ENCODE peak calls at places on chromosomes 2 and 18, in eight cellular contexts. One of them, this sample, is unnamed.

GRCh38 chr2:121256720-121257475 is 28.1 kb downstream of the TFCP2L1 start:
- DNase-seq in prostate gland: peak; percentile 17
- DNase-seq in left ventricle myocardium inferior: no peak
- DNase-seq in PC-9: no peak
- DNase-seq in left lung: no peak
- DNase-seq in sigmoid colon: peak; percentile 26
- DNase-seq in adrenal gland: no peak
- DNase-seq in BE2C: no peak
- DNase-seq in this sample: no peak

GRCh38 chr2:147845608-147846002 is 776 bp downstream of the ACVR2A start:
- DNase-seq in prostate gland: peak; percentile 25
- DNase-seq in left ventricle myocardium inferior: no peak
- DNase-seq in PC-9: no peak
- DNase-seq in left lung: no peak
- DNase-seq in sigmoid colon: no peak
- DNase-seq in adrenal gland: no peak
- DNase-seq in BE2C: no peak
- DNase-seq in this sample: no peak

GRCh38 chr2:71619230-71619741 is 165.9 kb downstream of the DYSF start:
- DNase-seq in prostate gland: no peak
- DNase-seq in left ventricle myocardium inferior: no peak
- DNase-seq in PC-9: no peak
- DNase-seq in left lung: no peak
- DNase-seq in sigmoid colon: peak; percentile 54
- DNase-seq in adrenal gland: peak; percentile 62
- DNase-seq in BE2C: no peak
- DNase-seq in this sample: no peak

GRCh38 chr18:44973282-44973681 is 292.6 kb downstream of the SETBP1 start:
- DNase-seq in prostate gland: no peak
- DNase-seq in left ventricle myocardium inferior: no peak
- DNase-seq in PC-9: no peak
- DNase-seq in left lung: no peak
- DNase-seq in sigmoid colon: no peak
- DNase-seq in adrenal gland: no peak
- DNase-seq in BE2C: no peak
- DNase-seq in this sample: no peak

GRCh38 chr2:105929506-105929905 is 184.8 kb downstream of the NCK2 start:
- DNase-seq in prostate gland: no peak
- DNase-seq in left ventricle myocardium inferior: no peak
- DNase-seq in PC-9: no peak
- DNase-seq in left lung: no peak
- DNase-seq in sigmoid colon: no peak
- DNase-seq in adrenal gland: peak; percentile 7
- DNase-seq in BE2C: no peak
- DNase-seq in this sample: no peak

GRCh38 chr2:134252092-134252775 is 1.6 kb upstream of the MGAT5 start:
- DNase-seq in prostate gland: no peak
- DNase-seq in left ventricle myocardium inferior: no peak
- DNase-seq in PC-9: no peak
- DNase-seq in left lung: no peak
- DNase-seq in sigmoid colon: no peak
- DNase-seq in adrenal gland: no peak
- DNase-seq in BE2C: no peak
- DNase-seq in this sample: no peak

GRCh38 chr18:48728204-48728833 is 189.5 kb downstream of the CTIF start:
- DNase-seq in prostate gland: no peak
- DNase-seq in left ventricle myocardium inferior: no peak
- DNase-seq in PC-9: peak; percentile 66
- DNase-seq in left lung: no peak
- DNase-seq in sigmoid colon: no peak
- DNase-seq in adrenal gland: no peak
- DNase-seq in BE2C: no peak
- DNase-seq in this sample: peak; percentile 41

GRCh38 chr2:223884399-223884798 is 47.0 kb upstream of the AP1S3 start:
- DNase-seq in prostate gland: no peak
- DNase-seq in left ventricle myocardium inferior: no peak
- DNase-seq in PC-9: no peak
- DNase-seq in left lung: no peak
- DNase-seq in sigmoid colon: no peak
- DNase-seq in adrenal gland: no peak
- DNase-seq in BE2C: no peak
- DNase-seq in this sample: no peak

DNA sequence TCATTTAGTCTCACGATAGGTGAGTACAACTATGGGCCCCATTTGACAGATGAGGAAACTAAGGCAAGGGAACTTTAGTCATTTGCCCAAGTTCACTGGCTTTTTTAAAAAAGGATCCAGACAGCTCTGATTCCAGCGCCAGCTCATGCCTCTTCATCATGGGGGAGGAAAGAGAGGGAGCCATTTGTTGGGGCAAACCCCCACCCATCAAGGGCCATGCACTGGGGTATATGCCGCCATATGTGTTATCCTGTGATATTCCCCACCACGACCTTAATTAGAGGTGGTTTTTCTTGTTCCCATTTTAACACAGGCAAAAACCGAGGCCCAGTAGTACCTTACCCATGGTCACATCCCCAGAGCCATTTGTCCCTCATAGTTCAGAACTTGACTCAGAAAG is 649 bp upstream of the GPBAR1 start:
- DNase-seq in prostate gland: no peak
- DNase-seq in left ventricle myocardium inferior: no peak
- DNase-seq in PC-9: no peak
- DNase-seq in left lung: no peak
- DNase-seq in sigmoid colon: peak; percentile 61
- DNase-seq in adrenal gland: no peak
- DNase-seq in BE2C: no peak
- DNase-seq in this sample: no peak
- H3K4me1 ChIP-seq in prostate gland: no peaks in the 10 kb centered on the region
- H3K4me1 ChIP-seq in left ventricle myocardium inferior: peaks cover 78% of the 10 kb centered on the region
- H3K4me1 ChIP-seq in PC-9: no peaks in the 10 kb centered on the region
- H3K4me1 ChIP-seq in left lung: peaks cover 77% of the 10 kb centered on the region
- H3K4me1 ChIP-seq in sigmoid colon: peaks cover 63% of the 10 kb centered on the region
- H3K4me1 ChIP-seq in adrenal gland: peaks cover 23% of the 10 kb centered on the region
- H3K4me1 ChIP-seq in BE2C: peaks cover 45% of the 10 kb centered on the region
- H3K4me1 ChIP-seq in this sample: peaks cover 28% of the 10 kb centered on the region

DNA sequence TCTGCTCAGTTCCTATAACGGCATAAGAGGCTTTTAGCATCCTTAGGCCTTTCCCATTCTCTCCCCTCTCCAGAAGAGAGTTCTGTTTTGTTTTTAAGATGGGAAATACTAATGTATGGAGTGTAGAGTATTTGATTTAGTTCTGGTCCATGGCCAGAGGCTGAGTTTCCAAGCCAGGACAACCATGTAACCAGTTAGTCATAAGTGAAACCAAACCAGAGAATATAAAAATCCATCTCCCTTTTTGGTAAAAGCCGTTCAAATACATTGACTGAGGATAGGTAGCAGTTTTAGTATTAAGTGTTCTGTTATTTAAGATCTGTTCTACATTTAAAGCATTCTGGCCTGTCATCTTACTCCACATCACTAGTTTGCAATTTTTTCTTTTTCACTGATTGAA is 3.1 kb downstream of the PSMD1 start:
- DNase-seq in prostate gland: no peak
- DNase-seq in left ventricle myocardium inferior: no peak
- DNase-seq in PC-9: no peak
- DNase-seq in left lung: no peak
- DNase-seq in sigmoid colon: no peak
- DNase-seq in adrenal gland: no peak
- DNase-seq in BE2C: no peak
- DNase-seq in this sample: no peak
- TF ChIP-seq CTCF in prostate gland: no peak
- TF ChIP-seq CTCF in left ventricle myocardium inferior: no peak
- TF ChIP-seq CTCF in PC-9: no peak
- TF ChIP-seq CTCF in left lung: no peak
- TF ChIP-seq CTCF in sigmoid colon: no peak
- TF ChIP-seq CTCF in adrenal gland: no peak
- TF ChIP-seq CTCF in BE2C: no peak
- TF ChIP-seq CTCF in this sample: no peak

GRCh38 chr2:241260911-241261310 is 54.6 kb downstream of the HDLBP start:
- DNase-seq in prostate gland: no peak
- DNase-seq in left ventricle myocardium inferior: no peak
- DNase-seq in PC-9: no peak
- DNase-seq in left lung: no peak
- DNase-seq in sigmoid colon: no peak
- DNase-seq in adrenal gland: peak; percentile 65
- DNase-seq in BE2C: no peak
- DNase-seq in this sample: no peak
- H3K36me3 ChIP-seq in prostate gland: peaks cover 48% of the 10 kb centered on the region
- H3K36me3 ChIP-seq in left ventricle myocardium inferior: peaks cover 98% of the 10 kb centered on the region
- H3K36me3 ChIP-seq in PC-9: peaks cover 70% of the 10 kb centered on the region
- H3K36me3 ChIP-seq in left lung: no peaks in the 10 kb centered on the region
- H3K36me3 ChIP-seq in sigmoid colon: peaks cover 99% of the 10 kb centered on the region
- H3K36me3 ChIP-seq in adrenal gland: peaks cover 99% of the 10 kb centered on the region
- H3K36me3 ChIP-seq in BE2C: peaks cover 93% of the 10 kb centered on the region
- H3K36me3 ChIP-seq in this sample: peaks cover 36% of the 10 kb centered on the region

DNA sequence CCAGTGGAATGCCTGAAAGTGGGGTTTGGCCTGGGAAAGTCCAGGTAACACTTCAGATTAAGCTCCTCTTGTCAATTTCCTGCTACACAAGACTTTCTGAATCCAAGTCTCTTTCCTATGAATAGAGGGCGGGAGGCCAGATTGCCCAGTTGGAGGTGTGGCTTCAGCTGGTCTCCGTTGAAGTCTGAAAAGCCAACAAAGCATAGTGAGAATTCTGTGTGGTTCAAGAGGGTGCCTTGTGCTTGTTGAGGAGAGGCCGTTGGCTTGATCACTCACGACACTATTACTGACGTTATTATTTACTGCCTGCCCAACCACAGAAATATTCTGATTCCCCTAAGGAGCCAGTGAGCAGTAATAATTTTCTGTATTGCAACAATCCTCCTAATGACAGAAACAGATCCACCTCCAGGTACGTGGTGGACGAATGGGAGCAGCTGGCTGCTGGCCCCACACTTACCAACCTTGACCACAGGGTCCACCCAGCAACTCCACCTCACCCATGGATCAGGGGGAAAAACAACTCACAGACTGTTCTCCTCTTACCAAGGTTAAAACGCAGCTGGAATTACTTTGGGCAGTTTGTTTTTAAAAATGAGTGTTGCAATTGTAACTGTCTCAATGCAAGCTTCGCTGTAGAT is 21.9 kb downstream of the NRP2 start:
- DNase-seq in prostate gland: no peak
- DNase-seq in left ventricle myocardium inferior: no peak
- DNase-seq in PC-9: no peak
- DNase-seq in left lung: no peak
- DNase-seq in sigmoid colon: peak; percentile 78
- DNase-seq in adrenal gland: peak; percentile 74
- DNase-seq in BE2C: no peak
- DNase-seq in this sample: no peak
- H3K4me1 ChIP-seq in prostate gland: no peaks in the 10 kb centered on the region
- H3K4me1 ChIP-seq in left ventricle myocardium inferior: peaks cover 82% of the 10 kb centered on the region
- H3K4me1 ChIP-seq in PC-9: peaks cover 25% of the 10 kb centered on the region
- H3K4me1 ChIP-seq in left lung: peaks cover 91% of the 10 kb centered on the region
- H3K4me1 ChIP-seq in sigmoid colon: peaks cover 99% of the 10 kb centered on the region
- H3K4me1 ChIP-seq in adrenal gland: peaks cover 100% of the 10 kb centered on the region
- H3K4me1 ChIP-seq in BE2C: peaks cover 26% of the 10 kb centered on the region
- H3K4me1 ChIP-seq in this sample: peaks cover 17% of the 10 kb centered on the region

GRCh38 chr2:160700415-160700814 is 206.8 kb upstream of the RBMS1 start:
- DNase-seq in prostate gland: no peak
- DNase-seq in left ventricle myocardium inferior: no peak
- DNase-seq in PC-9: no peak
- DNase-seq in left lung: no peak
- DNase-seq in sigmoid colon: no peak
- DNase-seq in adrenal gland: no peak
- DNase-seq in BE2C: no peak
- DNase-seq in this sample: no peak
- TF ChIP-seq CTCF in prostate gland: no peak
- TF ChIP-seq CTCF in left ventricle myocardium inferior: no peak
- TF ChIP-seq CTCF in PC-9: no peak
- TF ChIP-seq CTCF in left lung: no peak
- TF ChIP-seq CTCF in sigmoid colon: no peak
- TF ChIP-seq CTCF in adrenal gland: no peak
- TF ChIP-seq CTCF in BE2C: no peak
- TF ChIP-seq CTCF in this sample: no peak

DNA sequence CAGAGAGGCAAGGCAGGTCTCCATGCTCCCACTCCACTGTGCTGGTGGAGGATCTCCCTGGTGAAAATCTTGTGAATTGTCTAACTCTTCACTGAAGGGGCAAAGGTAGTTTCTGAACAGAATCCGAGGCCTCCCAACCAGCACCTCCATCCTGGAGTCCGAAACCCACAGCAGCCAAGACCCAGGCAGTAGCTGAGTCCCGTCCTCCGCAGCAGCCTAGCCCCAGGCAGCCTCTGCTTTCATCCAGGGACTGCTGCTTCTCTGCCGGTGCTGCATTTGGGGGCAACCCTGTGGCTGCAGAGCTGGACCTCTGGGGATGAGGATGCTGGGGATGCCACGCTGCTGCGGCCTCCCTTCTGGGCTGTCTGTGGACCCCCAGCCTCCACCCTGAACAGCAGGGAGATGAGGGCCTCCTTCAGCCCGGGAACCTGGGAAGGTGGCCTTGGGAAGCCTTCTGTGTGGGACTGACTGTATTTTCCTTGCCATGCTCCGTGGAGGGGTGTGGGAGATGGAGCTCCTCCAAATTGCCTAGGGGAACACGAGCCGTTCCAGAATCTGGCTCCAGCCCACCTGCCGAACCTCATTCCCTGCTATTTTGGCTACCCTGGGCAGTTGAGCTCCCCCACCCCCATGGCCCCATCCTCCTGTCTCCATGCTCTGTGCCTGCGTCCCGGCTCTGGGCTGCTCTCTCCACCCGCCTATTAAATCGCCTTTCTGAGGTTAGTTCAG is 48.1 kb downstream of the GREB1 start:
- DNase-seq in prostate gland: no peak
- DNase-seq in left ventricle myocardium inferior: no peak
- DNase-seq in PC-9: no peak
- DNase-seq in left lung: no peak
- DNase-seq in sigmoid colon: peak; percentile 53
- DNase-seq in adrenal gland: no peak
- DNase-seq in BE2C: no peak
- DNase-seq in this sample: no peak
- H3K36me3 ChIP-seq in prostate gland: peaks cover 5% of the 10 kb centered on the region
- H3K36me3 ChIP-seq in left ventricle myocardium inferior: no peaks in the 10 kb centered on the region
- H3K36me3 ChIP-seq in PC-9: no peaks in the 10 kb centered on the region
- H3K36me3 ChIP-seq in left lung: no peaks in the 10 kb centered on the region
- H3K36me3 ChIP-seq in sigmoid colon: no peaks in the 10 kb centered on the region
- H3K36me3 ChIP-seq in adrenal gland: no peaks in the 10 kb centered on the region
- H3K36me3 ChIP-seq in BE2C: peaks cover 12% of the 10 kb centered on the region
- H3K36me3 ChIP-seq in this sample: no peaks in the 10 kb centered on the region

GRCh38 chr2:6982484-6982883 is 65.3 kb downstream of the RNF144A start:
- DNase-seq in prostate gland: no peak
- DNase-seq in left ventricle myocardium inferior: no peak
- DNase-seq in PC-9: no peak
- DNase-seq in left lung: no peak
- DNase-seq in sigmoid colon: no peak
- DNase-seq in adrenal gland: no peak
- DNase-seq in BE2C: no peak
- DNase-seq in this sample: no peak

GRCh38 chr2:6982934-6983589 is 65.8 kb downstream of the RNF144A start:
- DNase-seq in prostate gland: no peak
- DNase-seq in left ventricle myocardium inferior: no peak
- DNase-seq in PC-9: no peak
- DNase-seq in left lung: no peak
- DNase-seq in sigmoid colon: no peak
- DNase-seq in adrenal gland: no peak
- DNase-seq in BE2C: no peak
- DNase-seq in this sample: no peak

GRCh38 chr2:6990871-6991270 is 73.7 kb downstream of the RNF144A start:
- DNase-seq in prostate gland: no peak
- DNase-seq in left ventricle myocardium inferior: no peak
- DNase-seq in PC-9: no peak
- DNase-seq in left lung: no peak
- DNase-seq in sigmoid colon: no peak
- DNase-seq in adrenal gland: no peak
- DNase-seq in BE2C: no peak
- DNase-seq in this sample: no peak

GRCh38 chr2:6986251-6986893 is 69.2 kb downstream of the RNF144A start:
- DNase-seq in prostate gland: no peak
- DNase-seq in left ventricle myocardium inferior: no peak
- DNase-seq in PC-9: no peak
- DNase-seq in left lung: no peak
- DNase-seq in sigmoid colon: no peak
- DNase-seq in adrenal gland: no peak
- DNase-seq in BE2C: peak; percentile 58
- DNase-seq in this sample: no peak

GRCh38 chr2:6986894-6987487 is 69.8 kb downstream of the RNF144A start:
- DNase-seq in prostate gland: no peak
- DNase-seq in left ventricle myocardium inferior: no peak
- DNase-seq in PC-9: no peak
- DNase-seq in left lung: no peak
- DNase-seq in sigmoid colon: no peak
- DNase-seq in adrenal gland: no peak
- DNase-seq in BE2C: no peak
- DNase-seq in this sample: no peak
- H3K4me1 ChIP-seq in prostate gland: no peaks in the 10 kb centered on the region
- H3K4me1 ChIP-seq in left ventricle myocardium inferior: peaks cover 60% of the 10 kb centered on the region
- H3K4me1 ChIP-seq in PC-9: no peaks in the 10 kb centered on the region
- H3K4me1 ChIP-seq in left lung: peaks cover 28% of the 10 kb centered on the region
- H3K4me1 ChIP-seq in sigmoid colon: peaks cover 12% of the 10 kb centered on the region
- H3K4me1 ChIP-seq in adrenal gland: peaks cover 38% of the 10 kb centered on the region
- H3K4me1 ChIP-seq in BE2C: peaks cover 25% of the 10 kb centered on the region
- H3K4me1 ChIP-seq in this sample: peaks cover 7% of the 10 kb centered on the region